ENCODE peak calls at places on chromosomes 12 and 14, in ten cellular contexts. G is activated CD4-positive, alpha-beta memory T cell treated with anti-CD3 and anti-CD28 coated beads, Interleukin-2, amount 10 ng/mL, durations not matched to agents 7 days and 5 days; N is amygdala; Y is mammary epithelial cell; U is NB4; W is fibroblast of the aortic adventitia; A is CD8-positive, alpha-beta memory T cell; I is amniotic stem cell; B is stimulated activated CD4-positive, alpha-beta T cell treated with anti-CD3 and anti-CD28 coated beads, Interleukin-15, amount 100 ng/mL, for 1 hour; S is fibroblast of mammary gland. F is an unnamed sample.

GRCh38 chr12:91778091-91778819 is 367.4 kb downstream of the BTG1 start:
- DNase-seq in N (no peak), U (no peak), B (no peak), G (no peak), S (peak; percentile 24), I (no peak), Y (no peak), A (no peak), W (peak; percentile 9), F (peak; percentile 13)

GRCh38 chr12:57270966-57271470 is 20.0 kb upstream of the STAC3 start:
- DNase-seq in I (no peak), G (no peak), A (no peak), N (no peak), B (no peak), W (no peak), Y (no peak), U (peak; percentile 18), S (no peak), F (no peak)

GRCh38 chr12:18546399-18546798 is 191.4 kb downstream of the PLCZ1 start:
- DNase-seq in W (peak; percentile 75), B (no peak), U (no peak), S (peak; percentile 85), Y (peak; percentile 35), A (no peak), I (no peak), N (no peak), G (no peak), F (peak; percentile 60)

GRCh38 chr14:53956427-53957201 is at the start of gene BMP4:
- DNase-seq in Y (no peak), B (no peak), U (no peak), W (peak; percentile 43), N (no peak), G (peak; percentile 42), I (no peak), A (no peak), S (no peak), F (peak; percentile 30)

GRCh38 chr12:132151766-132152410 is 7.6 kb downstream of the NOC4L start:
- DNase-seq in W (no peak), I (no peak), B (no peak), Y (no peak), N (no peak), G (no peak), S (no peak), U (no peak), A (no peak), F (no peak)

GRCh38 chr14:72141084-72141483 is 208.9 kb downstream of the RGS6 start:
- DNase-seq in A (no peak), N (no peak), U (no peak), S (no peak), G (no peak), B (no peak), Y (no peak), W (no peak), I (no peak), F (no peak)

GRCh38 chr14:39841088-39841487 is 408.9 kb upstream of the FBXO33 start:
- DNase-seq in G (no peak), S (peak; percentile 52), W (no peak), A (no peak), Y (no peak), N (no peak), U (no peak), B (no peak), I (no peak), F (no peak)

GRCh38 chr14:91142214-91142668 is 28.4 kb downstream of the DGLUCY start:
- DNase-seq in I (no peak), W (no peak), B (no peak), Y (no peak), N (no peak), G (peak; percentile 53), U (peak; percentile 57), A (no peak), S (no peak), F (no peak)

GRCh38 chr12:5441497-5442236 is 9.8 kb downstream of the NTF3 start:
- DNase-seq in S (no peak), A (no peak), U (no peak), I (no peak), G (no peak), Y (peak; percentile 13), B (no peak), N (no peak), W (peak; percentile 7), F (peak; percentile 81)

GRCh38 chr14:85443001-85443400 is 86.9 kb upstream of the FLRT2 start:
- DNase-seq in B (no peak), W (peak; percentile 21), S (peak; percentile 40), G (no peak), U (no peak), I (no peak), Y (no peak), A (no peak), N (no peak), F (peak; percentile 8)

GRCh38 chr12:111174283-111175108 is 194.4 kb downstream of the PHETA1 start:
- DNase-seq in N (no peak), A (no peak), S (no peak), W (no peak), B (no peak), Y (no peak), G (no peak), I (no peak), U (peak; percentile 73), F (no peak)

GRCh38 chr12:67807808-67808207 is 159.3 kb downstream of the DYRK2 start:
- DNase-seq in G (no peak), W (peak; percentile 73), A (no peak), S (peak; percentile 52), I (no peak), Y (no peak), U (no peak), B (no peak), N (no peak), F (peak; percentile 16)

GRCh38 chr14:81234268-81234667 is 13.5 kb upstream of the GTF2A1 start:
- DNase-seq in A (no peak), U (no peak), Y (no peak), S (no peak), I (no peak), B (no peak), G (no peak), N (no peak), W (no peak), F (no peak)

GRCh38 chr12:113766133-113766879 is 199.8 kb downstream of the RBM19 start:
- DNase-seq in A (no peak), W (no peak), G (no peak), I (no peak), S (no peak), U (no peak), Y (no peak), B (no peak), N (no peak), F (no peak)

GRCh38 chr14:20757963-20758362 is 10.2 kb upstream of the EDDM3B start:
- DNase-seq in U (peak; percentile 35), G (peak; percentile 32), I (no peak), N (no peak), A (no peak), Y (no peak), S (no peak), B (no peak), W (no peak), F (no peak)

GRCh38 chr14:73771848-73772705 is 57.9 kb upstream of the PNMA1 start:
- DNase-seq in S (peak; percentile 75), B (peak; percentile 51), I (no peak), U (peak; percentile 77), W (peak; percentile 71), A (peak; percentile 53), Y (peak; percentile 81), N (no peak), G (peak; percentile 73), F (peak; percentile 86)

GRCh38 chr12:104653730-104654328 is 197.1 kb downstream of the CHST11 start:
- DNase-seq in G (no peak), N (no peak), U (peak; percentile 68), W (no peak), B (no peak), Y (no peak), S (no peak), A (no peak), I (no peak), F (no peak)

GRCh38 chr12:101967506-101967905 is 90.1 kb downstream of the DRAM1 start:
- DNase-seq in G (no peak), A (no peak), N (no peak), S (no peak), B (no peak), U (peak; percentile 68), Y (no peak), W (no peak), I (no peak), F (no peak)

GRCh38 chr12:122855985-122856831 is 21.0 kb downstream of the HIP1R start:
- DNase-seq in S (no peak), Y (no peak), I (no peak), G (no peak), N (no peak), U (no peak), W (no peak), B (no peak), A (no peak), F (no peak)

GRCh38 chr12:69553626-69554248 is 31.5 kb upstream of the CCT2 start:
- DNase-seq in Y (peak; percentile 88), G (no peak), B (no peak), W (peak; percentile 54), U (peak; percentile 9), N (peak; percentile 4), I (no peak), A (no peak), S (peak; percentile 72), F (peak; percentile 72)

GRCh38 chr12:52686756-52687487 is 6.7 kb upstream of the KRT1 start:
- DNase-seq in B (no peak), U (no peak), N (no peak), S (no peak), G (no peak), Y (no peak), A (no peak), I (no peak), W (no peak), F (no peak)

GRCh38 chr14:100159107-100159864 is at the start of gene DEGS2:
- DNase-seq in Y (no peak), U (no peak), W (no peak), I (no peak), A (peak; percentile 34), B (peak; percentile 56), S (no peak), N (no peak), G (peak; percentile 52), F (no peak)

GRCh38 chr14:54446201-54446693 is 5.1 kb upstream of the CNIH1 start:
- DNase-seq in S (peak; percentile 32), N (peak; percentile 9), G (no peak), Y (peak; percentile 80), U (peak; percentile 80), W (peak; percentile 72), I (no peak), B (no peak), A (no peak), F (no peak)

GRCh38 chr14:61426048-61426447 is 104.7 kb downstream of the PRKCH start:
- DNase-seq in U (no peak), G (no peak), B (no peak), W (no peak), S (no peak), I (no peak), A (no peak), Y (peak; percentile 76), N (no peak), F (no peak)

GRCh38 chr12:89212339-89212771 is 139.9 kb downstream of the DUSP6 start:
- DNase-seq in S (peak; percentile 31), W (peak; percentile 39), I (no peak), B (no peak), Y (no peak), A (no peak), N (no peak), G (no peak), U (peak; percentile 32), F (no peak)

GRCh38 chr12:62207248-62207647 is 53.0 kb upstream of the USP15 start:
- DNase-seq in Y (no peak), G (no peak), W (no peak), B (no peak), S (no peak), N (no peak), U (no peak), A (no peak), I (no peak), F (no peak)

GRCh38 chr12:126193190-126193589 is 1128.0 kb downstream of the AACS start:
- DNase-seq in I (no peak), G (no peak), B (no peak), A (no peak), U (no peak), W (no peak), S (no peak), Y (no peak), N (no peak), F (no peak)

GRCh38 chr14:61153914-61154545 is 127.1 kb downstream of the TMEM30B start:
- DNase-seq in N (no peak), B (no peak), A (no peak), U (peak; percentile 14), S (no peak), G (no peak), Y (no peak), W (no peak), I (no peak), F (no peak)

F was measured in IMR-90.